ENCODE peak calls at places on chromosomes 6 and 20, in eight cellular contexts. One of them, this sample, is unnamed.

GRCh38 chr6:10722820-10723651 is at the start of gene TMEM14C:
- DNase-seq in ACHN: peak; percentile 95
- DNase-seq in lower lobe of right lung: peak; percentile 100
- DNase-seq in T-cell: peak; percentile 53
- DNase-seq in bronchial epithelial cell: peak; percentile 93
- DNase-seq in ascending aorta: peak; percentile 95
- DNase-seq in ureter: peak; percentile 98
- DNase-seq in NCI-H2029: peak; percentile 99
- DNase-seq in this sample: peak; percentile 99

GRCh38 chr6:7087066-7087465 is 20.7 kb upstream of the RREB1 start:
- DNase-seq in T-cell: no peak
- DNase-seq in lower lobe of right lung: no peak
- DNase-seq in ascending aorta: no peak
- DNase-seq in ACHN: peak; percentile 29
- DNase-seq in ureter: no peak
- DNase-seq in NCI-H2029: no peak
- DNase-seq in bronchial epithelial cell: no peak
- DNase-seq in this sample: no peak

GRCh38 chr6:89117285-89118108 is at the start of gene SRSF12:
- DNase-seq in ACHN: peak; percentile 33
- DNase-seq in NCI-H2029: no peak
- DNase-seq in lower lobe of right lung: peak; percentile 71
- DNase-seq in ascending aorta: no peak
- DNase-seq in bronchial epithelial cell: no peak
- DNase-seq in T-cell: peak; percentile 11
- DNase-seq in ureter: no peak
- DNase-seq in this sample: peak; percentile 38

GRCh38 chr20:63979221-63979548 is 257 bp downstream of the SAMD10 start:
- DNase-seq in lower lobe of right lung: no peak
- DNase-seq in T-cell: no peak
- DNase-seq in bronchial epithelial cell: no peak
- DNase-seq in ACHN: no peak
- DNase-seq in NCI-H2029: no peak
- DNase-seq in ureter: no peak
- DNase-seq in ascending aorta: no peak
- DNase-seq in this sample: no peak

GRCh38 chr6:42158011-42158410 is 15.2 kb upstream of the GUCA1A start:
- DNase-seq in ACHN: no peak
- DNase-seq in ureter: no peak
- DNase-seq in NCI-H2029: no peak
- DNase-seq in T-cell: no peak
- DNase-seq in lower lobe of right lung: no peak
- DNase-seq in bronchial epithelial cell: peak; percentile 50
- DNase-seq in ascending aorta: no peak
- DNase-seq in this sample: peak; percentile 71

GRCh38 chr6:11729083-11729482 is 49.5 kb downstream of the ADTRP start:
- DNase-seq in ACHN: no peak
- DNase-seq in bronchial epithelial cell: no peak
- DNase-seq in ureter: no peak
- DNase-seq in T-cell: peak; percentile 48
- DNase-seq in ascending aorta: no peak
- DNase-seq in lower lobe of right lung: no peak
- DNase-seq in NCI-H2029: no peak
- DNase-seq in this sample: peak; percentile 9

GRCh38 chr6:16799279-16800193 is 38.3 kb upstream of the ATXN1 start:
- DNase-seq in bronchial epithelial cell: peak; percentile 77
- DNase-seq in NCI-H2029: no peak
- DNase-seq in ascending aorta: no peak
- DNase-seq in T-cell: no peak
- DNase-seq in ureter: no peak
- DNase-seq in lower lobe of right lung: no peak
- DNase-seq in ACHN: no peak
- DNase-seq in this sample: peak; percentile 53

GRCh38 chr6:54697423-54697822 is 149.1 kb upstream of the FAM83B start:
- DNase-seq in ACHN: no peak
- DNase-seq in ascending aorta: no peak
- DNase-seq in bronchial epithelial cell: peak; percentile 53
- DNase-seq in NCI-H2029: no peak
- DNase-seq in lower lobe of right lung: no peak
- DNase-seq in ureter: no peak
- DNase-seq in T-cell: no peak
- DNase-seq in this sample: peak; percentile 60

GRCh38 chr20:31690124-31690666 is 32.5 kb downstream of the BCL2L1 start:
- DNase-seq in NCI-H2029: no peak
- DNase-seq in ACHN: no peak
- DNase-seq in ureter: no peak
- DNase-seq in ascending aorta: no peak
- DNase-seq in T-cell: no peak
- DNase-seq in bronchial epithelial cell: no peak
- DNase-seq in lower lobe of right lung: no peak
- DNase-seq in this sample: no peak

GRCh38 chr6:17473554-17473953 is 80.2 kb downstream of the CAP2 start:
- DNase-seq in T-cell: no peak
- DNase-seq in NCI-H2029: no peak
- DNase-seq in bronchial epithelial cell: no peak
- DNase-seq in ureter: no peak
- DNase-seq in lower lobe of right lung: no peak
- DNase-seq in ascending aorta: no peak
- DNase-seq in ACHN: no peak
- DNase-seq in this sample: no peak

GRCh38 chr6:53058388-53058890 is 6.8 kb upstream of the FBXO9 start:
- DNase-seq in ACHN: no peak
- DNase-seq in bronchial epithelial cell: no peak
- DNase-seq in lower lobe of right lung: no peak
- DNase-seq in NCI-H2029: no peak
- DNase-seq in ureter: no peak
- DNase-seq in ascending aorta: no peak
- DNase-seq in T-cell: no peak
- DNase-seq in this sample: no peak

GRCh38 chr6:14396826-14397517 is 279.4 kb downstream of the CD83 start:
- DNase-seq in lower lobe of right lung: peak; percentile 46
- DNase-seq in ascending aorta: no peak
- DNase-seq in NCI-H2029: no peak
- DNase-seq in bronchial epithelial cell: peak; percentile 63
- DNase-seq in ureter: no peak
- DNase-seq in ACHN: no peak
- DNase-seq in T-cell: no peak
- DNase-seq in this sample: peak; percentile 40

GRCh38 chr20:63094767-63095499 is 88.2 kb upstream of the BHLHE23 start:
- DNase-seq in ascending aorta: no peak
- DNase-seq in ureter: peak; percentile 35
- DNase-seq in NCI-H2029: no peak
- DNase-seq in ACHN: no peak
- DNase-seq in T-cell: no peak
- DNase-seq in bronchial epithelial cell: no peak
- DNase-seq in lower lobe of right lung: peak; percentile 23
- DNase-seq in this sample: no peak

GRCh38 chr6:128098000-128098581 is 197.2 kb upstream of the THEMIS start:
- DNase-seq in T-cell: no peak
- DNase-seq in ascending aorta: no peak
- DNase-seq in bronchial epithelial cell: peak; percentile 26
- DNase-seq in NCI-H2029: no peak
- DNase-seq in ureter: no peak
- DNase-seq in ACHN: no peak
- DNase-seq in lower lobe of right lung: no peak
- DNase-seq in this sample: peak; percentile 14

GRCh38 chr20:35329435-35330139 is 37.4 kb upstream of the FAM83C start:
- DNase-seq in NCI-H2029: no peak
- DNase-seq in ascending aorta: no peak
- DNase-seq in bronchial epithelial cell: peak; percentile 59
- DNase-seq in ureter: no peak
- DNase-seq in lower lobe of right lung: no peak
- DNase-seq in ACHN: peak; percentile 64
- DNase-seq in T-cell: peak; percentile 13
- DNase-seq in this sample: peak; percentile 66

GRCh38 chr6:30357678-30358339 is 12.9 kb downstream of the RPP21 start:
- DNase-seq in NCI-H2029: peak; percentile 17
- DNase-seq in ascending aorta: no peak
- DNase-seq in bronchial epithelial cell: peak; percentile 68
- DNase-seq in T-cell: peak; percentile 53
- DNase-seq in ureter: no peak
- DNase-seq in lower lobe of right lung: no peak
- DNase-seq in ACHN: peak; percentile 63
- DNase-seq in this sample: peak; percentile 75

GRCh38 chr6:138422861-138423260 is 18.8 kb downstream of the HEBP2 start:
- DNase-seq in lower lobe of right lung: no peak
- DNase-seq in NCI-H2029: no peak
- DNase-seq in ascending aorta: no peak
- DNase-seq in ureter: no peak
- DNase-seq in T-cell: no peak
- DNase-seq in ACHN: no peak
- DNase-seq in bronchial epithelial cell: no peak
- DNase-seq in this sample: no peak

GRCh38 chr6:100165442-100165841 is 171.4 kb upstream of the MCHR2 start:
- DNase-seq in bronchial epithelial cell: no peak
- DNase-seq in ureter: no peak
- DNase-seq in ascending aorta: no peak
- DNase-seq in lower lobe of right lung: no peak
- DNase-seq in ACHN: no peak
- DNase-seq in T-cell: no peak
- DNase-seq in NCI-H2029: no peak
- DNase-seq in this sample: no peak

GRCh38 chr6:130962951-130963350 is 100.1 kb downstream of the EPB41L2 start:
- DNase-seq in ACHN: no peak
- DNase-seq in bronchial epithelial cell: no peak
- DNase-seq in ascending aorta: no peak
- DNase-seq in ureter: no peak
- DNase-seq in lower lobe of right lung: no peak
- DNase-seq in T-cell: no peak
- DNase-seq in NCI-H2029: no peak
- DNase-seq in this sample: no peak

GRCh38 chr6:170405311-170405975 is 98.9 kb downstream of the FAM120B start:
- DNase-seq in ureter: no peak
- DNase-seq in lower lobe of right lung: no peak
- DNase-seq in ascending aorta: no peak
- DNase-seq in NCI-H2029: no peak
- DNase-seq in T-cell: no peak
- DNase-seq in bronchial epithelial cell: peak; percentile 98
- DNase-seq in ACHN: peak; percentile 78
- DNase-seq in this sample: peak; percentile 97

GRCh38 chr20:25083773-25084615 is 2.1 kb upstream of the VSX1 start:
- DNase-seq in ureter: no peak
- DNase-seq in ascending aorta: no peak
- DNase-seq in NCI-H2029: no peak
- DNase-seq in ACHN: no peak
- DNase-seq in bronchial epithelial cell: no peak
- DNase-seq in T-cell: peak; percentile 29
- DNase-seq in lower lobe of right lung: no peak
- DNase-seq in this sample: no peak

GRCh38 chr6:125310994-125311649 is 9.4 kb upstream of the HDDC2 start:
- DNase-seq in ACHN: peak; percentile 67
- DNase-seq in ureter: no peak
- DNase-seq in NCI-H2029: peak; percentile 91
- DNase-seq in bronchial epithelial cell: peak; percentile 68
- DNase-seq in lower lobe of right lung: no peak
- DNase-seq in T-cell: no peak
- DNase-seq in ascending aorta: no peak
- DNase-seq in this sample: peak; percentile 68

GRCh38 chr6:111381126-111381525 is 101.9 kb downstream of the REV3L start:
- DNase-seq in lower lobe of right lung: no peak
- DNase-seq in ACHN: no peak
- DNase-seq in bronchial epithelial cell: no peak
- DNase-seq in ascending aorta: no peak
- DNase-seq in ureter: no peak
- DNase-seq in T-cell: no peak
- DNase-seq in NCI-H2029: no peak
- DNase-seq in this sample: no peak

GRCh38 chr20:46811328-46812084 is 83.1 kb upstream of the EYA2 start:
- DNase-seq in NCI-H2029: peak; percentile 33
- DNase-seq in T-cell: no peak
- DNase-seq in ascending aorta: no peak
- DNase-seq in lower lobe of right lung: no peak
- DNase-seq in ureter: peak; percentile 24
- DNase-seq in bronchial epithelial cell: no peak
- DNase-seq in ACHN: no peak
- DNase-seq in this sample: peak; percentile 8

GRCh38 chr20:40339661-40340449 is 349.2 kb downstream of the MAFB start:
- DNase-seq in lower lobe of right lung: peak; percentile 84
- DNase-seq in bronchial epithelial cell: peak; percentile 5
- DNase-seq in ACHN: no peak
- DNase-seq in ureter: no peak
- DNase-seq in ascending aorta: peak; percentile 25
- DNase-seq in T-cell: no peak
- DNase-seq in NCI-H2029: no peak
- DNase-seq in this sample: peak; percentile 18

GRCh38 chr6:85494551-85495337 is 44.9 kb downstream of the NT5E start:
- DNase-seq in bronchial epithelial cell: peak; percentile 58
- DNase-seq in lower lobe of right lung: no peak
- DNase-seq in ascending aorta: no peak
- DNase-seq in T-cell: no peak
- DNase-seq in ACHN: no peak
- DNase-seq in ureter: no peak
- DNase-seq in NCI-H2029: no peak
- DNase-seq in this sample: peak; percentile 65

GRCh38 chr6:72218125-72218524 is 331.8 kb downstream of the RIMS1 start:
- DNase-seq in ureter: no peak
- DNase-seq in bronchial epithelial cell: peak; percentile 17
- DNase-seq in T-cell: no peak
- DNase-seq in ACHN: peak; percentile 56
- DNase-seq in ascending aorta: no peak
- DNase-seq in NCI-H2029: no peak
- DNase-seq in lower lobe of right lung: no peak
- DNase-seq in this sample: peak; percentile 37

GRCh38 chr6:81933089-81933488 is 180.6 kb upstream of the TENT5A start:
- DNase-seq in T-cell: no peak
- DNase-seq in NCI-H2029: no peak
- DNase-seq in bronchial epithelial cell: no peak
- DNase-seq in ascending aorta: no peak
- DNase-seq in ACHN: no peak
- DNase-seq in ureter: no peak
- DNase-seq in lower lobe of right lung: no peak
- DNase-seq in this sample: no peak

GRCh38 chr6:107866606-107867301 is 42.6 kb upstream of the SCML4 start:
- DNase-seq in lower lobe of right lung: no peak
- DNase-seq in ACHN: peak; percentile 47
- DNase-seq in T-cell: peak; percentile 20
- DNase-seq in NCI-H2029: peak; percentile 19
- DNase-seq in bronchial epithelial cell: peak; percentile 46
- DNase-seq in ureter: no peak
- DNase-seq in ascending aorta: no peak
- DNase-seq in this sample: peak; percentile 42

GRCh38 chr6:108187519-108187918 is 21.7 kb downstream of the NR2E1 start:
- DNase-seq in ACHN: no peak
- DNase-seq in NCI-H2029: no peak
- DNase-seq in ureter: no peak
- DNase-seq in lower lobe of right lung: no peak
- DNase-seq in T-cell: no peak
- DNase-seq in bronchial epithelial cell: no peak
- DNase-seq in ascending aorta: no peak
- DNase-seq in this sample: no peak

GRCh38 chr6:21227486-21227885 is 366.1 kb upstream of the SOX4 start:
- DNase-seq in T-cell: no peak
- DNase-seq in lower lobe of right lung: no peak
- DNase-seq in NCI-H2029: no peak
- DNase-seq in ascending aorta: no peak
- DNase-seq in ACHN: no peak
- DNase-seq in bronchial epithelial cell: peak; percentile 92
- DNase-seq in ureter: no peak
- DNase-seq in this sample: peak; percentile 90

GRCh38 chr6:89315199-89315598 is at the start of gene GABRR2:
- DNase-seq in NCI-H2029: no peak
- DNase-seq in ACHN: no peak
- DNase-seq in lower lobe of right lung: no peak
- DNase-seq in bronchial epithelial cell: no peak
- DNase-seq in T-cell: no peak
- DNase-seq in ureter: no peak
- DNase-seq in ascending aorta: no peak
- DNase-seq in this sample: no peak

GRCh38 chr20:24608926-24609667 is 139.7 kb downstream of the SYNDIG1 start:
- DNase-seq in lower lobe of right lung: no peak
- DNase-seq in NCI-H2029: no peak
- DNase-seq in bronchial epithelial cell: peak; percentile 9
- DNase-seq in ascending aorta: no peak
- DNase-seq in T-cell: no peak
- DNase-seq in ACHN: no peak
- DNase-seq in ureter: no peak
- DNase-seq in this sample: peak; percentile 33

GRCh38 chr6:122717350-122717749 is 62.2 kb upstream of the FABP7 start:
- DNase-seq in T-cell: no peak
- DNase-seq in NCI-H2029: peak; percentile 63
- DNase-seq in ACHN: no peak
- DNase-seq in lower lobe of right lung: no peak
- DNase-seq in ascending aorta: no peak
- DNase-seq in bronchial epithelial cell: no peak
- DNase-seq in ureter: no peak
- DNase-seq in this sample: peak; percentile 33

This sample was measured in epithelial cell of esophagus.